ENCODE peak calls at places on chromosomes 16 and 17, in seven cellular contexts. O is hepatocyte, U is IMR-90, N is HepG2, S is GM23338, F is GM23248, D is fibroblast of lung. G is an unnamed sample.

GRCh38 chr16:9840761-9841665 is 341.2 kb downstream of the GRIN2A start:
- DNase-seq in O (no peak), D (peak; percentile 34), U (no peak), F (no peak), N (no peak), S (peak; percentile 72), G (no peak)

GRCh38 chr17:53516643-53517042 is 306.1 kb upstream of the KIF2B start:
- DNase-seq in S (peak; percentile 73), U (no peak), N (no peak), O (peak; percentile 28), D (peak; percentile 15), F (peak; percentile 26), G (peak; percentile 46)

GRCh38 chr17:63442549-63443035 is 3.5 kb downstream of the CYB561 start:
- DNase-seq in D (no peak), U (no peak), F (no peak), S (no peak), O (no peak), N (no peak), G (peak; percentile 67)

GRCh38 chr16:69890891-69891282 is 60.2 kb upstream of the CLEC18A start:
- DNase-seq in D (no peak), F (no peak), O (peak; percentile 18), N (no peak), S (peak; percentile 11), U (no peak), G (no peak)

GRCh38 chr16:70399326-70399725 is 39.6 kb downstream of the ST3GAL2 start:
- DNase-seq in N (no peak), S (no peak), D (no peak), O (no peak), F (no peak), U (no peak), G (no peak)

GRCh38 chr16:68752602-68753001 is 15.5 kb downstream of the CDH1 start:
- DNase-seq in O (peak; percentile 46), N (peak; percentile 40), D (no peak), F (no peak), S (no peak), U (no peak), G (no peak)

GRCh38 chr16:80935691-80936090 is 71.0 kb downstream of the CMC2 start:
- DNase-seq in U (no peak), D (no peak), F (no peak), S (no peak), N (no peak), O (no peak), G (no peak)

GRCh38 chr16:25051446-25052160 is 36.4 kb upstream of the ARHGAP17 start:
- DNase-seq in U (peak; percentile 84), S (no peak), O (no peak), D (peak; percentile 76), F (peak; percentile 70), N (no peak), G (no peak)

GRCh38 chr16:50322333-50322732 is 46.5 kb downstream of the BRD7 start:
- DNase-seq in U (no peak), O (no peak), F (no peak), S (no peak), D (no peak), N (no peak), G (no peak)

GRCh38 chr16:85659805-85660511 is 28.8 kb downstream of the GINS2 start:
- DNase-seq in U (peak; percentile 41), F (peak; percentile 62), N (peak; percentile 39), D (peak; percentile 28), O (peak; percentile 68), S (peak; percentile 81), G (peak; percentile 81)

GRCh38 chr17:39166437-39167335 is 725 bp upstream of the ARL5C start:
- DNase-seq in F (no peak), N (no peak), D (no peak), O (no peak), S (no peak), U (no peak), G (no peak)

GRCh38 chr16:4435668-4436067 is 10.0 kb downstream of the DNAJA3 start:
- DNase-seq in F (peak; percentile 9), N (no peak), U (peak; percentile 78), D (peak; percentile 16), O (no peak), S (no peak), G (no peak)

GRCh38 chr17:55722742-55723487 is at the start of gene TMEM100:
- DNase-seq in U (peak; percentile 78), N (no peak), F (peak; percentile 90), D (peak; percentile 90), O (peak; percentile 79), S (peak; percentile 26), G (no peak)

GRCh38 chr17:78133971-78134898 is 3.7 kb downstream of the TMC8 start:
- DNase-seq in F (peak; percentile 62), U (peak; percentile 12), D (no peak), N (peak; percentile 83), O (peak; percentile 57), S (peak; percentile 93), G (peak; percentile 87)

GRCh38 chr16:86513471-86514277 is 3.3 kb downstream of the FOXF1 start:
- DNase-seq in O (no peak), F (no peak), U (no peak), N (no peak), D (no peak), S (no peak), G (no peak)

GRCh38 chr17:51046527-51047384 is 73.9 kb downstream of the SPAG9 start:
- DNase-seq in S (peak; percentile 95), D (peak; percentile 98), F (peak; percentile 88), O (peak; percentile 89), U (peak; percentile 87), N (peak; percentile 13), G (peak; percentile 96)

DNA sequence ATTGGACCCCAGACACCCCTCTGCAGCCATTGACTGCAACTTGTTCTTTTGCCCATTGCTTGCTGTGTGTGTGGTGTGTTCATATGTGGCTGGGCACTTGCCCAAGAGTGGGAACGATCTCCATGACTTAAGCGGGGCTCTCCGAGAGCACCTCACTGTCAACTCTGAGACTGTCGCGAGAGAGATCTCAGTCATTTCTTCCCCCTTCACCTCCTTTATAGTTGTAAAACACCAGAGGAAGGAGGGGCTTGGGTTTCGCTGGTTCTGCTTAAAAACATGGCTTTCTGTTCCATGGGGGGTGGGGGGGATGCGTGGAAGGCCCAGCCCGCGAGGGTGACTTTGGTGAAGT is 7.4 kb downstream of the PHOSPHO1 start:
- DNase-seq in O (no peak), U (no peak), N (no peak), S (no peak), F (no peak), D (no peak), G (no peak)
- H2AFZ ChIP-seq in O (no peak overlapping the region), U (peak overlapping the region; percentile 74), N (no peak overlapping the region), S (no peak overlapping the region), F (no peak overlapping the region), D (no peak overlapping the region), G (no peak overlapping the region)

DNA sequence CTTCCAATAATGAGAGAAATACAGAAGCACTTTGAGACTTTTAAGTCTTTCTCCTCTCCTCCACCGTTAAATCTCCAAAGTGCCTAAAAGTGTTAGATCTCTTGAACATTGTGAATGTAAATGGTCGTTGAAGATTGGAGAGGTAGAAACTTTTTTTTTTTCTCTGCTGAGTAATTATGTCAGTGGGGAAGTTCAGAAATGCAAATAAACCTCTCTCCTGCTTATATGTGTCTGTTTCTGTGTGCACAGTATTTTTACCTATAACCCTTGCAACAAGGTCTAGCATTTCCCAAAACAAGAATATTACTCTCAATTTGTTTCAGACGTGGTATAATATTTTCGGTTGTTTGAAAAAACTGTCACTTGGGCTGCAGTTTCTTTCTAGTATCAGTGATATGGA is 833.6 kb upstream of the CDH8 start:
- DNase-seq in N (no peak), O (no peak), S (no peak), D (no peak), U (no peak), F (no peak), G (no peak)
- H3K4me3 ChIP-seq in N (no peak overlapping the region), O (no peak overlapping the region), S (no peak overlapping the region), D (no peak overlapping the region), U (no peak overlapping the region), F (no peak overlapping the region), G (no peak overlapping the region)

DNA sequence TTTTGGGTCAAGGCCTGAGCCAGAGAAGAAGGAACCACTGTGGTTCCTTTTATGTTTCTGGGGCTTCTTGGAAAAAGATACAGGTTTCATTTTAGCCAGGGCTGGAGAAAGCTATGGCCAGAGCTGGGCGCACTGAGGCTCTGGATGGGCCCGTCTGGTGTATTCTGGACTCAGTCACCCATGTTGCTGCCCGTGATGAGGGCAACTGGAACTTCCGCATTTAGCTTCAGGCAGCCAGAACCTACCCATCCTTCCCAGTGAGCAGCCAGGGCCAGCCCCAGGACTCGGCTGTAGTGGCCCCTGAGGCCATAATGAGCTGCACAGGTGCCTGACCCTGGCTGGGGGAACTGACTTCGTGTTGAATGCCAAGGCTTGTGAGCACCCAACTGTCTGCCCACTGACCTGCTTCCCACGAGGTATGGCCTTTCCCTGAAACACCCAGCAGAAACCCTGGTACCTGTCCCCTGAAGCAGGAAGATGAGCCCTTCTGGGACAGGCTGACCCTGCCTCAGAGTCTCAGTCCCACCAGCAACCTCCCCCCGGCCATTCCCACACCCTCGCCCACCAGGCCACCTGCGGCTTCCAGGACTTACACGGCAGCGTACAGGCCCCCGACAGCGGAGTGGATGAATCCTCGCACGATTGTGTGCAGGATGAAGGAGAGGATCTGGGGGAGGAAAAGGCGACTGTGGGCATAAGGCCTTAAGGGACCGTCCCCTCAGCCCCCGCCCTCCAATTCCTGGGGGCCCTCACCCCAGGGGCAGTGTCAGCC is 15.3 kb upstream of the PITPNA start:
- DNase-seq in F (no peak), N (no peak), S (no peak), O (peak; percentile 3), D (no peak), U (no peak), G (no peak)
- H2AFZ ChIP-seq in F (peak overlapping the region; percentile 75), N (no peak overlapping the region), S (peak overlapping the region; percentile 86), O (no peak overlapping the region), D (peak overlapping the region; percentile 45), U (peak overlapping the region; percentile 93), G (no peak overlapping the region)

GRCh38 chr16:75260856-75261589 is 9.6 kb upstream of the BCAR1 start:
- DNase-seq in O (peak; percentile 8), U (no peak), D (no peak), S (no peak), N (no peak), F (no peak), G (no peak)

GRCh38 chr16:75262800-75263127 is 11.3 kb upstream of the BCAR1 start:
- DNase-seq in N (no peak), F (no peak), D (no peak), S (no peak), U (no peak), O (peak; percentile 14), G (no peak)

GRCh38 chr16:75261590-75262078 is 10.2 kb upstream of the BCAR1 start:
- DNase-seq in S (no peak), N (no peak), O (no peak), U (no peak), F (no peak), D (no peak), G (no peak)

GRCh38 chr16:75263291-75263962 is 12.0 kb upstream of the BCAR1 start:
- DNase-seq in D (no peak), F (peak; percentile 70), O (peak; percentile 8), N (no peak), S (no peak), U (no peak), G (no peak)

DNA sequence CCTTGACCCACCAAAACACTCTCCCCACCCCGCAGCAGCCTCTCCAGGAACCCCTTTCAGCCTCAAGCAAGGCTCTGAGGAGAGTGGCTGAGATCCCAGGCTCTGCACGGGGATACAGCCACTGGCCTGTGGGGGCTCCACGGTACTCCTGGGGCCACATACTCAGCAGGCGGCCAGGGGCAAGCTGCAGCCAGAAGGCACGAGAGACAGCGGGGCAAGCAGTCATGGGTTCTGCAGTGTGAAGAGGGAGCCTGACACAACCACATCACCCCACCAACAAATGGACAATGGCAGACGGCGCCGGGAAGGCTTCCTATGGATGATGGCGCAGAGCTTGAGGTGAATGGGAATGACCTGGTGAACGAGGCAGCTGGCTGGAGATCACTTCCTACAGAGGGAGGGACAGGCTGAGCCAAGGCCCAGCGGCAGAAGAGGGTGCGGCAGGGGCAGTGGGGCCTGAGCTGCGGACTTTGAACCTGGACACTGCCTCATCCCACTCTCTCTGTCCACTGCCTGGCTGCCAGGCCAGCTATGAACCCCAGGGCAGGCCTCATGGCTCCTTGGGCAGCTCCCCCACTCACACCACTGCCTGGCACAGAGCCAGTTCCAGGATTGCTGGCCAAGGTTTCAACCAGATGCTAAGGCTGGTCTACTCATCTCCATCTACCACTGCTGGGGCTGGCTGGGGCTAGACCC is 10.8 kb upstream of the BCAR1 start:
- DNase-seq in F (no peak), N (peak; percentile 89), D (no peak), U (no peak), S (no peak), O (peak; percentile 76), G (no peak)
- H3K4me3 ChIP-seq in F (peak overlapping the region; percentile 76), N (peak overlapping the region; percentile 96), D (no peak overlapping the region), U (no peak overlapping the region), S (no peak overlapping the region), O (no peak overlapping the region), G (no peak overlapping the region)

G was measured in neural progenitor cell.